ENCODE peak calls at places on chromosomes 4 and X, in nine cellular contexts. Y is thoracic aorta; O is GM23248; V is anterior cingulate cortex; S is bronchial epithelial cell; M is ACHN; Z is stimulated activated CD4-positive, alpha-beta T cell treated with anti-CD3 and anti-CD28 coated beads, Interleukin-1b, Interleukin-23, amount 100 ng/mL, for 1 hour; P is germinal center; T is brain microvascular endothelial cell. A is an unnamed sample.

GRCh38 chrX:29471829-29472228 is 743.5 kb upstream of the MAGEB2 start:
- DNase-seq in Y (no peak), V (no peak), Z (no peak), P (no peak), T (no peak), M (no peak), S (no peak), O (no peak), A (no peak)

GRCh38 chr4:107037188-107037587 is 1.1 kb upstream of the DKK2 start:
- DNase-seq in Z (no peak), Y (no peak), P (no peak), S (peak; percentile 17), O (peak; percentile 73), V (peak; percentile 17), T (peak; percentile 28), M (peak; percentile 46), A (peak; percentile 19)

GRCh38 chrX:84336646-84337045 is 148.6 kb upstream of the RPS6KA6 start:
- DNase-seq in S (no peak), P (no peak), M (no peak), T (no peak), Y (no peak), V (no peak), Z (no peak), O (no peak), A (no peak)

GRCh38 chrX:110759785-110760184 is 35.8 kb downstream of the CHRDL1 start:
- DNase-seq in V (no peak), M (no peak), T (no peak), S (no peak), Z (no peak), Y (no peak), P (no peak), O (peak; percentile 85), A (no peak)

GRCh38 chr4:140300271-140300970 is 73.0 kb upstream of the SCOC start:
- DNase-seq in P (no peak), Y (no peak), O (peak; percentile 87), T (peak; percentile 22), S (peak; percentile 93), Z (no peak), V (no peak), M (peak; percentile 44), A (peak; percentile 11)

GRCh38 chr4:112183252-112183651 is 38.0 kb downstream of the FAM241A start:
- DNase-seq in V (no peak), T (no peak), Z (no peak), S (peak; percentile 50), P (no peak), M (no peak), O (peak; percentile 19), Y (no peak), A (no peak)

GRCh38 chr4:143355540-143356217 is 19.0 kb downstream of the GAB1 start:
- DNase-seq in V (no peak), T (no peak), Y (no peak), P (no peak), O (peak; percentile 55), S (peak; percentile 94), Z (no peak), M (peak; percentile 41), A (no peak)

GRCh38 chr4:159281781-159282180 is 178.9 kb downstream of the RAPGEF2 start:
- DNase-seq in V (no peak), Z (no peak), P (no peak), Y (no peak), M (no peak), O (peak; percentile 66), T (no peak), S (no peak), A (no peak)

GRCh38 chr4:40264995-40265909 is 68.4 kb downstream of the RHOH start:
- DNase-seq in O (no peak), T (peak; percentile 7), M (no peak), Y (no peak), P (no peak), Z (no peak), S (no peak), V (no peak), A (peak; percentile 17)